ENCODE peak calls at places on chromosomes 12 and 14, in nine cellular contexts. One of them, this sample, is unnamed.

GRCh38 chr12:46472893-46473633 is 100.5 kb upstream of the SLC38A2 start:
- DNase-seq in osteocyte: no peak
- DNase-seq in A673: peak
- DNase-seq in cardiac fibroblast: peak
- DNase-seq in ovary: no peak
- DNase-seq in cardiac muscle cell: peak
- DNase-seq in HFFc6: peak
- DNase-seq in GM12865: no peak
- DNase-seq in heart left ventricle: peak
- DNase-seq in this sample: no peak

GRCh38 chr14:99655521-99655920 is 10.6 kb downstream of the HHIPL1 start:
- DNase-seq in osteocyte: no peak
- DNase-seq in A673: no peak
- DNase-seq in cardiac fibroblast: peak
- DNase-seq in ovary: no peak
- DNase-seq in cardiac muscle cell: peak
- DNase-seq in HFFc6: no peak
- DNase-seq in GM12865: no peak
- DNase-seq in heart left ventricle: no peak
- DNase-seq in this sample: no peak

GRCh38 chr12:42587564-42588307 is 1.8 kb downstream of the PRICKLE1 start:
- DNase-seq in osteocyte: no peak
- DNase-seq in A673: peak
- DNase-seq in cardiac fibroblast: no peak
- DNase-seq in ovary: no peak
- DNase-seq in cardiac muscle cell: peak
- DNase-seq in HFFc6: no peak
- DNase-seq in GM12865: no peak
- DNase-seq in heart left ventricle: no peak
- DNase-seq in this sample: no peak

GRCh38 chr12:131946757-131947156 is 3.0 kb upstream of the EP400 start:
- DNase-seq in osteocyte: no peak
- DNase-seq in A673: no peak
- DNase-seq in cardiac fibroblast: no peak
- DNase-seq in ovary: no peak
- DNase-seq in cardiac muscle cell: no peak
- DNase-seq in HFFc6: no peak
- DNase-seq in GM12865: no peak
- DNase-seq in heart left ventricle: no peak
- DNase-seq in this sample: no peak

GRCh38 chr12:123268850-123269249 is 2.8 kb downstream of the CDK2AP1 start:
- DNase-seq in osteocyte: no peak
- DNase-seq in A673: no peak
- DNase-seq in cardiac fibroblast: no peak
- DNase-seq in ovary: peak
- DNase-seq in cardiac muscle cell: no peak
- DNase-seq in HFFc6: no peak
- DNase-seq in GM12865: no peak
- DNase-seq in heart left ventricle: no peak
- DNase-seq in this sample: no peak

GRCh38 chr12:67558775-67559174 is 89.8 kb upstream of the DYRK2 start:
- DNase-seq in osteocyte: no peak
- DNase-seq in A673: no peak
- DNase-seq in cardiac fibroblast: no peak
- DNase-seq in ovary: no peak
- DNase-seq in cardiac muscle cell: no peak
- DNase-seq in HFFc6: no peak
- DNase-seq in GM12865: no peak
- DNase-seq in heart left ventricle: no peak
- DNase-seq in this sample: no peak

GRCh38 chr14:55721353-55721752 is 141.3 kb downstream of the KTN1 start:
- DNase-seq in osteocyte: no peak
- DNase-seq in A673: peak
- DNase-seq in cardiac fibroblast: peak
- DNase-seq in ovary: no peak
- DNase-seq in cardiac muscle cell: peak
- DNase-seq in HFFc6: peak
- DNase-seq in GM12865: peak
- DNase-seq in heart left ventricle: no peak
- DNase-seq in this sample: no peak

GRCh38 chr12:86193931-86194330 is 62.3 kb downstream of the MGAT4C start:
- DNase-seq in osteocyte: no peak
- DNase-seq in A673: peak
- DNase-seq in cardiac fibroblast: peak
- DNase-seq in ovary: no peak
- DNase-seq in cardiac muscle cell: peak
- DNase-seq in HFFc6: no peak
- DNase-seq in GM12865: no peak
- DNase-seq in heart left ventricle: no peak
- DNase-seq in this sample: no peak

GRCh38 chr12:126051611-126052107 is 986.4 kb downstream of the AACS start:
- DNase-seq in osteocyte: no peak
- DNase-seq in A673: peak
- DNase-seq in cardiac fibroblast: peak
- DNase-seq in ovary: no peak
- DNase-seq in cardiac muscle cell: peak
- DNase-seq in HFFc6: peak
- DNase-seq in GM12865: no peak
- DNase-seq in heart left ventricle: no peak
- DNase-seq in this sample: no peak

GRCh38 chr14:89509891-89510290 is 92.9 kb upstream of the FOXN3 start:
- DNase-seq in osteocyte: peak
- DNase-seq in A673: peak
- DNase-seq in cardiac fibroblast: peak
- DNase-seq in ovary: no peak
- DNase-seq in cardiac muscle cell: peak
- DNase-seq in HFFc6: no peak
- DNase-seq in GM12865: no peak
- DNase-seq in heart left ventricle: no peak
- DNase-seq in this sample: no peak

GRCh38 chr14:104752338-104752734 is 611 bp upstream of the SIVA1 start:
- DNase-seq in osteocyte: no peak
- DNase-seq in A673: no peak
- DNase-seq in cardiac fibroblast: no peak
- DNase-seq in ovary: no peak
- DNase-seq in cardiac muscle cell: no peak
- DNase-seq in HFFc6: no peak
- DNase-seq in GM12865: no peak
- DNase-seq in heart left ventricle: no peak
- DNase-seq in this sample: peak

GRCh38 chr14:26917086-26917485 is 319.3 kb upstream of the NOVA1 start:
- DNase-seq in osteocyte: no peak
- DNase-seq in A673: peak
- DNase-seq in cardiac fibroblast: peak
- DNase-seq in ovary: no peak
- DNase-seq in cardiac muscle cell: peak
- DNase-seq in HFFc6: no peak
- DNase-seq in GM12865: no peak
- DNase-seq in heart left ventricle: no peak
- DNase-seq in this sample: no peak

GRCh38 chr12:85363382-85364190 is 83.6 kb downstream of the ALX1 start:
- DNase-seq in osteocyte: no peak
- DNase-seq in A673: no peak
- DNase-seq in cardiac fibroblast: peak
- DNase-seq in ovary: no peak
- DNase-seq in cardiac muscle cell: no peak
- DNase-seq in HFFc6: no peak
- DNase-seq in GM12865: no peak
- DNase-seq in heart left ventricle: no peak
- DNase-seq in this sample: no peak

GRCh38 chr14:51513281-51513680 is 138.4 kb upstream of the FRMD6 start:
- DNase-seq in osteocyte: no peak
- DNase-seq in A673: no peak
- DNase-seq in cardiac fibroblast: no peak
- DNase-seq in ovary: no peak
- DNase-seq in cardiac muscle cell: no peak
- DNase-seq in HFFc6: peak
- DNase-seq in GM12865: no peak
- DNase-seq in heart left ventricle: no peak
- DNase-seq in this sample: no peak

GRCh38 chr12:120455302-120455701 is 9.1 kb downstream of the GATC start:
- DNase-seq in osteocyte: no peak
- DNase-seq in A673: no peak
- DNase-seq in cardiac fibroblast: no peak
- DNase-seq in ovary: no peak
- DNase-seq in cardiac muscle cell: no peak
- DNase-seq in HFFc6: no peak
- DNase-seq in GM12865: no peak
- DNase-seq in heart left ventricle: no peak
- DNase-seq in this sample: no peak

GRCh38 chr14:76486251-76486743 is 110.4 kb downstream of the ESRRB start:
- DNase-seq in osteocyte: no peak
- DNase-seq in A673: peak
- DNase-seq in cardiac fibroblast: no peak
- DNase-seq in ovary: no peak
- DNase-seq in cardiac muscle cell: no peak
- DNase-seq in HFFc6: no peak
- DNase-seq in GM12865: peak
- DNase-seq in heart left ventricle: no peak
- DNase-seq in this sample: no peak

DNA sequence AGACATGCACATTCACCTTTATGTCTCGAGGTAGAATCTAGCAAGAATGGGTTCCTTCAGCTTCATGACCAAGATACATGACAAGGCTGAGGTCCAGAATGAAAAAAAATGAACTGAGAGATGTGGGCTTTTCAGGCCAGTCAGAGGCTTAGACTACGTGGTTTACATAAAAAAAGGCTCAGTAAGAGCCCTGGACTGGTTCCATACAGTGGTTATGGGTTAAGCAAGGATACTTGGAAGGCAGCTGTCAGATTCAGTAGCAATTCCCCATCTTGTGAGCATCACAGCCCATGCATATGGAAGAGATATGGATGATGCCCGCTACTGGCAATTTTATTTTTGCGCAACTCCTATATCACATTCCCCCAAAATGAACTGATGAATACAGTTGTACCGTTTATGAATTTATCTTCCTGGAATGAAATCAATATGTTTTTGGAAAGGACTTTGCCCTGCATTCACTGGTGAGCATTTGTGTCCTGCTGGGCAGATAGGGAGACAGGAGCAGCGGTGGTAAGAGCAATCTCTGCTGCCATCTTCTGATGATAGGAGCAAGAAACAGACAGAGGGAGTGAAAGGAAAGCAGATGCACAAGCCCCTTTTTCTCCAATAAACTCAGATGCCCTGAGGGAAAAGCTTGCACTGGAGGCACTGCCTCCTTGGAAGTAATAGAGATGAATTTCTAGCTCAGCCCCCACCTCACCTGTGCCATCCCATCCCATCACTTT is 280.4 kb downstream of the GALC start:
- DNase-seq in osteocyte: no peak
- DNase-seq in A673: peak
- DNase-seq in cardiac fibroblast: no peak
- DNase-seq in ovary: no peak
- DNase-seq in cardiac muscle cell: no peak
- DNase-seq in HFFc6: no peak
- DNase-seq in GM12865: no peak
- DNase-seq in heart left ventricle: no peak
- DNase-seq in this sample: no peak
- TF ChIP-seq CTCF in osteocyte: no peak
- TF ChIP-seq CTCF in A673: peak
- TF ChIP-seq CTCF in cardiac fibroblast: no peak
- TF ChIP-seq CTCF in ovary: no peak
- TF ChIP-seq CTCF in cardiac muscle cell: no peak
- TF ChIP-seq CTCF in HFFc6: no peak
- TF ChIP-seq CTCF in GM12865: no peak
- TF ChIP-seq CTCF in heart left ventricle: no peak
- TF ChIP-seq CTCF in this sample: no peak

GRCh38 chr12:94779520-94779919 is 129.2 kb upstream of the TMCC3 start:
- DNase-seq in osteocyte: no peak
- DNase-seq in A673: no peak
- DNase-seq in cardiac fibroblast: peak
- DNase-seq in ovary: no peak
- DNase-seq in cardiac muscle cell: peak
- DNase-seq in HFFc6: no peak
- DNase-seq in GM12865: no peak
- DNase-seq in heart left ventricle: no peak
- DNase-seq in this sample: no peak
- TF ChIP-seq CTCF in osteocyte: no peak
- TF ChIP-seq CTCF in A673: no peak
- TF ChIP-seq CTCF in cardiac fibroblast: no peak
- TF ChIP-seq CTCF in ovary: no peak
- TF ChIP-seq CTCF in cardiac muscle cell: no peak
- TF ChIP-seq CTCF in HFFc6: no peak
- TF ChIP-seq CTCF in GM12865: no peak
- TF ChIP-seq CTCF in heart left ventricle: no peak
- TF ChIP-seq CTCF in this sample: no peak

GRCh38 chr12:93723568-93723930 is 46.4 kb downstream of the CRADD start:
- DNase-seq in osteocyte: no peak
- DNase-seq in A673: no peak
- DNase-seq in cardiac fibroblast: no peak
- DNase-seq in ovary: no peak
- DNase-seq in cardiac muscle cell: no peak
- DNase-seq in HFFc6: no peak
- DNase-seq in GM12865: no peak
- DNase-seq in heart left ventricle: no peak
- DNase-seq in this sample: no peak
- TF ChIP-seq CTCF in osteocyte: no peak
- TF ChIP-seq CTCF in A673: no peak
- TF ChIP-seq CTCF in cardiac fibroblast: no peak
- TF ChIP-seq CTCF in ovary: no peak
- TF ChIP-seq CTCF in cardiac muscle cell: no peak
- TF ChIP-seq CTCF in HFFc6: no peak
- TF ChIP-seq CTCF in GM12865: no peak
- TF ChIP-seq CTCF in heart left ventricle: no peak
- TF ChIP-seq CTCF in this sample: no peak

GRCh38 chr12:57485695-57486094 is 2.2 kb upstream of the MARS1 start:
- DNase-seq in osteocyte: no peak
- DNase-seq in A673: no peak
- DNase-seq in cardiac fibroblast: no peak
- DNase-seq in ovary: no peak
- DNase-seq in cardiac muscle cell: no peak
- DNase-seq in HFFc6: no peak
- DNase-seq in GM12865: no peak
- DNase-seq in heart left ventricle: no peak
- DNase-seq in this sample: no peak

GRCh38 chr12:57487055-57487596 is 742 bp upstream of the MARS1 start:
- DNase-seq in osteocyte: no peak
- DNase-seq in A673: no peak
- DNase-seq in cardiac fibroblast: no peak
- DNase-seq in ovary: peak
- DNase-seq in cardiac muscle cell: no peak
- DNase-seq in HFFc6: no peak
- DNase-seq in GM12865: no peak
- DNase-seq in heart left ventricle: no peak
- DNase-seq in this sample: no peak

GRCh38 chr12:57488397-57489156 is 709 bp downstream of the MARS1 start:
- DNase-seq in osteocyte: no peak
- DNase-seq in A673: no peak
- DNase-seq in cardiac fibroblast: no peak
- DNase-seq in ovary: no peak
- DNase-seq in cardiac muscle cell: no peak
- DNase-seq in HFFc6: no peak
- DNase-seq in GM12865: peak
- DNase-seq in heart left ventricle: no peak
- DNase-seq in this sample: no peak

GRCh38 chr12:57489157-57489641 is 1.3 kb downstream of the MARS1 start:
- DNase-seq in osteocyte: no peak
- DNase-seq in A673: no peak
- DNase-seq in cardiac fibroblast: peak
- DNase-seq in ovary: no peak
- DNase-seq in cardiac muscle cell: no peak
- DNase-seq in HFFc6: peak
- DNase-seq in GM12865: no peak
- DNase-seq in heart left ventricle: no peak
- DNase-seq in this sample: no peak

GRCh38 chr12:57487597-57488396 is at the start of gene MARS1:
- DNase-seq in osteocyte: peak
- DNase-seq in A673: peak
- DNase-seq in cardiac fibroblast: peak
- DNase-seq in ovary: peak
- DNase-seq in cardiac muscle cell: peak
- DNase-seq in HFFc6: peak
- DNase-seq in GM12865: peak
- DNase-seq in heart left ventricle: peak
- DNase-seq in this sample: peak
- TF ChIP-seq CTCF in osteocyte: no peak
- TF ChIP-seq CTCF in A673: peak
- TF ChIP-seq CTCF in cardiac fibroblast: no peak
- TF ChIP-seq CTCF in ovary: peak
- TF ChIP-seq CTCF in cardiac muscle cell: no peak
- TF ChIP-seq CTCF in HFFc6: no peak
- TF ChIP-seq CTCF in GM12865: no peak
- TF ChIP-seq CTCF in heart left ventricle: no peak
- TF ChIP-seq CTCF in this sample: no peak

This sample was measured in activated B cell treated with CpG ODN at 0.5 μM for 24 hours.